ENCODE peak calls at places on chromosome 18, in five cellular contexts. J, R, Y, O and V are unnamed samples.

GRCh38 chr18:48488388-48488850 is 50.4 kb upstream of the CTIF start:
- DNase-seq in J (peak; percentile 91), O (peak; percentile 90), R (no peak), Y (peak; percentile 79), V (no peak)

GRCh38 chr18:67997496-67997895 is 481.0 kb upstream of the DSEL start:
- DNase-seq in J (no peak), O (no peak), R (no peak), Y (no peak), V (no peak)

GRCh38 chr18:8818982-8819381 is 113.6 kb downstream of the MTCL1 start:
- DNase-seq in R (no peak), Y (no peak), O (no peak), J (no peak), V (no peak)

GRCh38 chr18:39998332-39998731 is 1956.7 kb upstream of the PIK3C3 start:
- DNase-seq in R (no peak), Y (no peak), J (no peak), O (no peak), V (no peak)

GRCh38 chr18:74226666-74227065 is 65.1 kb downstream of the CYB5A start:
- DNase-seq in Y (no peak), J (no peak), O (no peak), R (no peak), V (no peak)

GRCh38 chr18:183769-184168 is 25.4 kb downstream of the USP14 start:
- DNase-seq in J (no peak), R (no peak), Y (no peak), O (peak; percentile 8), V (no peak)

GRCh38 chr18:67608909-67609308 is 92.4 kb upstream of the DSEL start:
- DNase-seq in O (no peak), J (peak; percentile 32), R (no peak), Y (no peak), V (no peak)

GRCh38 chr18:64734063-64734462 is 585.2 kb upstream of the LINC00305 start:
- DNase-seq in O (no peak), R (no peak), Y (no peak), J (no peak), V (no peak)

GRCh38 chr18:10995576-10995975 is 153.8 kb downstream of the PIEZO2 start:
- DNase-seq in Y (no peak), R (no peak), J (no peak), O (no peak), V (no peak)

GRCh38 chr18:11689031-11689971 is at the start of gene GNAL:
- DNase-seq in O (peak; percentile 87), J (peak; percentile 78), R (peak; percentile 78), Y (peak; percentile 81), V (peak; percentile 59)

GRCh38 chr18:23619388-23619873 is 33.1 kb upstream of the NPC1 start:
- DNase-seq in O (peak; percentile 26), J (no peak), R (no peak), Y (no peak), V (peak; percentile 14)

GRCh38 chr18:76980663-76981387 is 151.8 kb downstream of the MBP start:
- DNase-seq in J (no peak), O (no peak), R (no peak), Y (no peak), V (peak; percentile 47)

GRCh38 chr18:79489900-79490592 is 94.3 kb downstream of the NFATC1 start:
- DNase-seq in R (no peak), O (no peak), J (no peak), Y (no peak), V (no peak)

GRCh38 chr18:57940166-57940565 is 103.9 kb upstream of the NEDD4L start:
- DNase-seq in R (no peak), O (no peak), Y (no peak), J (no peak), V (no peak)

GRCh38 chr18:48835119-48835518 is 115.6 kb downstream of the SMAD7 start:
- DNase-seq in O (no peak), R (no peak), J (no peak), Y (no peak), V (no peak)

GRCh38 chr18:22094375-22094767 is 75.0 kb upstream of the GATA6 start:
- DNase-seq in Y (no peak), O (no peak), J (no peak), R (no peak), V (no peak)

GRCh38 chr18:10094154-10094553 is 180.3 kb downstream of the VAPA start:
- DNase-seq in J (peak; percentile 73), O (no peak), R (no peak), Y (no peak), V (no peak)

GRCh38 chr18:32200766-32201165 is 10.9 kb downstream of the MEP1B start:
- DNase-seq in O (no peak), Y (no peak), J (no peak), R (peak; percentile 97), V (no peak)

GRCh38 chr18:11149441-11150270 is at the start of gene PIEZO2:
- DNase-seq in Y (no peak), O (peak; percentile 41), R (peak; percentile 56), J (no peak), V (peak; percentile 56)

GRCh38 chr18:37294951-37295350 is 270.6 kb downstream of the CELF4 start:
- DNase-seq in Y (peak; percentile 13), R (no peak), J (no peak), O (peak; percentile 20), V (no peak)

GRCh38 chr18:34128436-34128835 is 96.3 kb downstream of the NOL4 start:
- DNase-seq in Y (no peak), O (no peak), R (no peak), J (no peak), V (no peak)